ENCODE peak calls at places on chromosomes 11 and 22, in four cellular contexts. One of them, this sample, is unnamed.

GRCh38 chr11:26228778-26229177 is 103.2 kb upstream of the ANO3 start:
- DNase-seq in adipocyte: peak; percentile 49
- DNase-seq in neural crest cell: no peak
- DNase-seq in pancreas: no peak
- DNase-seq in this sample: no peak

GRCh38 chr11:130340671-130341319 is 26.1 kb upstream of the ZBTB44 start:
- DNase-seq in adipocyte: no peak
- DNase-seq in neural crest cell: no peak
- DNase-seq in pancreas: no peak
- DNase-seq in this sample: no peak

GRCh38 chr11:621838-622237 is 2.9 kb downstream of the CDHR5 start:
- DNase-seq in adipocyte: no peak
- DNase-seq in neural crest cell: no peak
- DNase-seq in pancreas: no peak
- DNase-seq in this sample: no peak

GRCh38 chr11:19844806-19845205 is 132.2 kb downstream of the NAV2 start:
- DNase-seq in adipocyte: no peak
- DNase-seq in neural crest cell: no peak
- DNase-seq in pancreas: no peak
- DNase-seq in this sample: no peak

GRCh38 chr11:64598106-64598796 is 7.2 kb downstream of the SLC22A12 start:
- DNase-seq in adipocyte: no peak
- DNase-seq in neural crest cell: no peak
- DNase-seq in pancreas: peak; percentile 44
- DNase-seq in this sample: no peak

GRCh38 chr11:12800032-12800671 is 125.9 kb downstream of the TEAD1 start:
- DNase-seq in adipocyte: peak; percentile 70
- DNase-seq in neural crest cell: no peak
- DNase-seq in pancreas: no peak
- DNase-seq in this sample: no peak

GRCh38 chr22:50211147-50211546 is 10.3 kb downstream of the SELENOO start:
- DNase-seq in adipocyte: no peak
- DNase-seq in neural crest cell: no peak
- DNase-seq in pancreas: no peak
- DNase-seq in this sample: no peak

GRCh38 chr22:37249946-37250345 is 5.9 kb upstream of the RAC2 start:
- DNase-seq in adipocyte: no peak
- DNase-seq in neural crest cell: no peak
- DNase-seq in pancreas: peak; percentile 3
- DNase-seq in this sample: no peak

GRCh38 chr22:46612904-46613605 is 7.1 kb upstream of the GRAMD4 start:
- DNase-seq in adipocyte: no peak
- DNase-seq in neural crest cell: no peak
- DNase-seq in pancreas: no peak
- DNase-seq in this sample: no peak

GRCh38 chr11:6452219-6452618 is 11.4 kb upstream of the HPX start:
- DNase-seq in adipocyte: peak; percentile 22
- DNase-seq in neural crest cell: no peak
- DNase-seq in pancreas: no peak
- DNase-seq in this sample: no peak

GRCh38 chr11:27933992-27934829 is 173.7 kb downstream of the KIF18A start:
- DNase-seq in adipocyte: no peak
- DNase-seq in neural crest cell: no peak
- DNase-seq in pancreas: no peak
- DNase-seq in this sample: no peak